ENCODE peak calls at places on chromosomes 1 and 21, in six cellular contexts. Z is heart right ventricle, M is upper lobe of left lung, C is psoas muscle, J is uterus, K is colonic mucosa. H is an unnamed sample. For H3K27me3, the result is how much of the 10 kb centered on the place peaks cover.

GRCh38 chr1:115714572-115715141 is 53.9 kb downstream of the CASQ2 start:
- DNase-seq in Z (no peak), M (no peak), C (no peak), J (no peak), K (peak), H (no peak)

GRCh38 chr1:221994939-221995338 is 253.1 kb upstream of the DUSP10 start:
- DNase-seq in Z (no peak), M (no peak), C (no peak), J (no peak), K (no peak), H (no peak)

GRCh38 chr1:12047120-12047876 is 15.8 kb upstream of the TNFRSF8 start:
- DNase-seq in Z (no peak), M (no peak), C (no peak), J (no peak), K (no peak), H (no peak)

GRCh38 chr1:207822124-207822601 is 70.3 kb downstream of the CD46 start:
- DNase-seq in Z (no peak), M (no peak), C (peak), J (no peak), K (no peak), H (peak)

GRCh38 chr1:218553197-218553596 is 208.1 kb downstream of the TGFB2 start:
- DNase-seq in Z (no peak), M (no peak), C (no peak), J (no peak), K (no peak), H (no peak)

GRCh38 chr1:100835866-100836842 is 58.5 kb downstream of the EXTL2 start:
- DNase-seq in Z (no peak), M (no peak), C (no peak), J (no peak), K (no peak), H (no peak)

GRCh38 chr1:66365628-66366027 is 168.3 kb upstream of the SGIP1 start:
- DNase-seq in Z (no peak), M (no peak), C (no peak), J (no peak), K (no peak), H (no peak)

GRCh38 chr1:52632732-52633290 is at the start of gene SHISAL2A:
- DNase-seq in Z (peak), M (peak), C (peak), J (no peak), K (peak), H (no peak)

GRCh38 chr1:198655464-198656121 is 16.8 kb downstream of the PTPRC start:
- DNase-seq in Z (no peak), M (no peak), C (no peak), J (no peak), K (no peak), H (no peak)

DNA sequence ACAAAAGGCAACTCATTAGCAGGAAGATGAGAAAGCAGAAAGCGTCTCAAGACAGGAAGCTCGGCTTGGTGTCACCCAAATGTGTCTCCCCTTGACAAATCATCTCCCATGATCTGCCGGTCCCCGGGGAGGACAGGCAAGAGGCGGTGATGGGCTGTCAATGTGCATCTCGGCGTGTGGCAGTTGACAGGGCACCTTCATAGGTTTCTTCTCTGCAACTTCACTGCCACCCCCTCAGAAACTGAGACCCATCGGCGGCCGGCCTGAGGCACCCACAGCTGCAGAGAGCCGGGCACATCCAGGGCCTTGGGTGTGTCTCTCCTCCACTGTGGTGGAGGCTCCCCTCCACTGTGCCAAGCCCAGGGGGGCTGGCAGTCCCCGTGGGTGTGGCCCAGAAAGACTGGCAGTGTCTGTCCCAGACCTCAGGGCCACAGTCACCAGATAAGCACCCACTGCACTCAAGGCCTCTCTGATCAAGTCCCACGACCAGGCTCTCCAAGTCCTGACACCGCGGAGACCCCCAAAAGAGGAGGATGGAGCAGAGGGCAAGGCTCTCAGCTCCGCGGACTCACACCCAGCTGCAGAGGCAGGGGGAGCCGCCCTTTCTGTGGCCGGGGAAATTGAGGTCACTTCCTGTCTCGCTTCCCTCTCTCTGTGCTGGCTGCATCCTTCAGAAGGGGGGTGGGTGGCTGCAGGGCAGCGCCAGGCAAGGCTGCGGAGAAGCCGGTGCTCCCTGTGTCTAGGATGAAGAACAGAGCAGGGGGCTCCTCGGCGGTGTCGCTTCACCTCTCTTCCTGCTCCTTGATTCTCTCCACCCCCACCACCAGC is 39.6 kb upstream of the LBR start:
- DNase-seq in Z (peak), M (peak), C (peak), J (peak), K (peak), H (peak)
- H3K27me3 ChIP-seq in Z (under half), M (under half), C (under half), J (under half), K (under half), H (under half)

DNA sequence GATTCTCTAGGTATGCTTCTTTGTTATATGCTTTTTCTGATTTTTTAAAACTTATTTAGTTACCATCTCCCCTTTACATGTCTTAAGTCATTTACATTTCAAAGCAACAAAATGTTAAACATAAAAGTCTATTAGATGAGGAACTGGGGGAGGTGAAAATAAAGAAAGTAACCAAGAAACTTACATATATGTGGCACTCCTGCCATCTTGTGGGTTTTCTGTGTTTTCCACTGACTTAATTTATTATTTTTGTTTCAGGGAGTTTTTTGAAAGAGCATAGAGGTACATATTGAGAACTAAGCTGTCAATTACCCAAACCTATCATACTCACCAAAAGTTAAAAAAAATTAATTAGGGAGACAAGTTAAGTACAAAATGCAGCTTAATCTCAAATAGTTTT is 1531.1 kb downstream of the MRPL39 start:
- DNase-seq in Z (no peak), M (no peak), C (no peak), J (no peak), K (no peak), H (no peak)
- TF ChIP-seq CTCF in Z (no peak), M (no peak), C (no peak), J (no peak), K (no peak), H (no peak)

DNA sequence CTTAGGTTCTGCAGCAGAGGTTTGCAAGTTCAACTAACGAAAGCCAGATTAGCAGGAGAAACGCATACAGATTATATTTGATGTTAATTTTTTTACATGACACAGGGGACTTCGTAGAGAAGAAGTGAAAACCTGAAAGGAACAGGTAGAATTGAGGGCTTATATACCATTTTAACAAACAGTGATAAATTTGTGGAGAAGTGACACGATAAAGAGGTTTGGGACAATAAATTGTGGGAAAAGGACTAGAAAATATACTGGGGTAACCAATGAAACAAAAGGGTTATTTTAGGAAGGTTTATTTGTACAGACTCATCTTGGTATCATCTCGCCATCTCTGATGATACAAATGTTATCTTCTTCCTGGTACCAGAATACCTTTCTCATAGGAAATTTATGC is 452.9 kb downstream of the SETD4 start:
- DNase-seq in Z (no peak), M (no peak), C (no peak), J (no peak), K (no peak), H (no peak)
- H3K27me3 ChIP-seq in Z (under half), M (under half), C (under half), J (under half), K (under half), H (under half)

GRCh38 chr1:102174259-102174863 is 177.6 kb upstream of the OLFM3 start:
- DNase-seq in Z (no peak), M (no peak), C (no peak), J (no peak), K (peak), H (no peak)
- TF ChIP-seq CTCF in Z (no peak), M (peak), C (no peak), J (no peak), K (peak), H (no peak)

DNA sequence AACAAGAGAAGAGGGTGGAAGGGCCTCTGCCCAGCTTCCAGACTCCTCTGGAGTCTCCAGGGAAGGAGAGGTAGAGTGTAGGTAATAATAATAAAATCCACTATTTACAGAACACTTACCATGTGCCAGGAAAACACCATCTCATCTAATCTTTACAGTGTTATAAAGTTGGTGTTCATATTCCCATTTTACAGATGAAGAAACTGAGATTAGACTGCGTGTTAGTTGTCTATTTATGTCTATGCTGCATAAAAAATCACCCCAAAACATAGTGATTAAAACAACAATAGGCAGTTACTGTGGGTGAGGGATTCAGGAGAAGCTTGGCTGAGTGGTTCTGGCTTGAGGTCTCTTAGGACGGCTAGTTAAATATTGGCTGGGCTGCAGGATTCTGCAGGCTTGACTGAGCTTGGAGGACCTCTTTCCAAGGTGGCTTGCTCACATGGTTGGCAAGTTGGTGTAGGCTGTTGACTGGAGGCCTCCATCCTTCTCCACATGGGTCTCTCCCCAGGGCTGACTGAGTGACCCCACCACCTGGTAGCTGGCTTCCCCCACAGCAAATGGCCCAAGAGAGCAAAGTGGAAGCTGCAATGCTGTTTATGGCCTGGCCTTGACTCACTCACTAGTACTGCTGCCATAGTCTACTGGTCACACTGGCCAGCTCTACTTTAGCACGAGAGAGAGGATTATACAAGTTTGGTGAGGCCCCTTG is 6.5 kb upstream of the ALX3 start:
- DNase-seq in Z (no peak), M (no peak), C (peak), J (no peak), K (no peak), H (no peak)
- H3K27me3 ChIP-seq in Z (under half), M (under half), C (under half), J (under half), K (under half), H (under half)

GRCh38 chr1:231091853-231092301 is 51.8 kb upstream of the FAM89A start:
- DNase-seq in Z (no peak), M (no peak), C (no peak), J (no peak), K (peak), H (no peak)
- TF ChIP-seq CTCF in Z (peak), M (peak), C (peak), J (no peak), K (peak), H (peak)

GRCh38 chr21:18144341-18144740 is 100.3 kb upstream of the CHODL start:
- DNase-seq in Z (no peak), M (no peak), C (no peak), J (no peak), K (no peak), H (no peak)

GRCh38 chr21:18147678-18148077 is 97.0 kb upstream of the CHODL start:
- DNase-seq in Z (no peak), M (no peak), C (no peak), J (no peak), K (no peak), H (no peak)

GRCh38 chr21:18138507-18138906 is 106.1 kb upstream of the CHODL start:
- DNase-seq in Z (no peak), M (no peak), C (no peak), J (no peak), K (no peak), H (no peak)

GRCh38 chr21:18142639-18143038 is 102.0 kb upstream of the CHODL start:
- DNase-seq in Z (no peak), M (no peak), C (no peak), J (no peak), K (no peak), H (no peak)
- H3K27me3 ChIP-seq in Z (under half), M (under half), C (under half), J (under half), K (under half), H (under half)